ENCODE peak calls at places on chromosome 3, in nine cellular contexts. G is brain microvascular endothelial cell, P is mammary epithelial cell, K is PC-9, U is HFF-Myc, X is dorsolateral prefrontal cortex, F is GM12865, L is BE2C, C is cardiac fibroblast. Q is an unnamed sample.

GRCh38 chr3:189766416-189766815 is 135.2 kb downstream of the TP63 start:
- DNase-seq in G (no peak), P (peak; percentile 56), K (peak; percentile 63), U (no peak), X (no peak), F (no peak), L (no peak), C (no peak), Q (peak; percentile 82)

GRCh38 chr3:46923559-46924350 is 46.2 kb downstream of the PTH1R start:
- DNase-seq in G (no peak), P (no peak), K (no peak), U (no peak), X (peak; percentile 42), F (peak; percentile 62), L (peak; percentile 41), C (peak; percentile 47), Q (peak; percentile 44)

GRCh38 chr3:39255503-39256325 is 24.1 kb downstream of the CX3CR1 start:
- DNase-seq in G (no peak), P (peak; percentile 20), K (no peak), U (no peak), X (no peak), F (peak; percentile 90), L (no peak), C (no peak), Q (peak; percentile 31)

GRCh38 chr3:51962854-51963530 is 4.3 kb downstream of the PCBP4 start:
- DNase-seq in G (no peak), P (no peak), K (no peak), U (no peak), X (no peak), F (no peak), L (no peak), C (peak; percentile 12), Q (no peak)

GRCh38 chr3:61967019-61967418 is 405.6 kb downstream of the PTPRG start:
- DNase-seq in G (no peak), P (no peak), K (no peak), U (no peak), X (no peak), F (no peak), L (no peak), C (no peak), Q (no peak)

GRCh38 chr3:550481-550880 is 353.9 kb downstream of the CHL1 start:
- DNase-seq in G (no peak), P (no peak), K (no peak), U (no peak), X (no peak), F (no peak), L (no peak), C (no peak), Q (no peak)

GRCh38 chr3:192929146-192929545 is 11.5 kb upstream of the MB21D2 start:
- DNase-seq in G (no peak), P (peak; percentile 33), K (no peak), U (no peak), X (no peak), F (no peak), L (no peak), C (no peak), Q (peak; percentile 37)

GRCh38 chr3:126147932-126148683 is 32.3 kb downstream of the ALDH1L1 start:
- DNase-seq in G (no peak), P (no peak), K (no peak), U (no peak), X (no peak), F (no peak), L (no peak), C (no peak), Q (no peak)

GRCh38 chr3:113117511-113118302 is 93.7 kb upstream of the BOC start:
- DNase-seq in G (peak; percentile 37), P (no peak), K (no peak), U (no peak), X (no peak), F (no peak), L (no peak), C (peak; percentile 89), Q (peak; percentile 35)

GRCh38 chr3:197393711-197394110 is 95.3 kb upstream of the DLG1 start:
- DNase-seq in G (no peak), P (no peak), K (no peak), U (no peak), X (no peak), F (peak; percentile 24), L (no peak), C (no peak), Q (no peak)

GRCh38 chr3:98986073-98986472 is 84.6 kb upstream of the DCBLD2 start:
- DNase-seq in G (peak; percentile 91), P (peak; percentile 82), K (peak; percentile 16), U (peak; percentile 90), X (no peak), F (no peak), L (no peak), C (peak; percentile 82), Q (peak; percentile 91)

GRCh38 chr3:98985406-98985805 is 83.9 kb upstream of the DCBLD2 start:
- DNase-seq in G (no peak), P (no peak), K (no peak), U (no peak), X (no peak), F (no peak), L (no peak), C (peak; percentile 61), Q (peak; percentile 70)

GRCh38 chr3:98994128-98994762 is 92.8 kb upstream of the DCBLD2 start:
- DNase-seq in G (peak; percentile 34), P (peak; percentile 39), K (no peak), U (peak; percentile 35), X (no peak), F (no peak), L (no peak), C (peak; percentile 84), Q (peak; percentile 65)

GRCh38 chr3:98990657-98991056 is 89.2 kb upstream of the DCBLD2 start:
- DNase-seq in G (no peak), P (no peak), K (no peak), U (no peak), X (no peak), F (no peak), L (no peak), C (no peak), Q (no peak)

GRCh38 chr3:98991393-98991792 is 89.9 kb upstream of the DCBLD2 start:
- DNase-seq in G (no peak), P (no peak), K (no peak), U (no peak), X (no peak), F (no peak), L (no peak), C (no peak), Q (no peak)
- TF ChIP-seq CTCF in G (peak; percentile 44), P (no peak), K (no peak), U (peak; percentile 9), X (no peak), F (peak; percentile 7), L (no peak), C (peak; percentile 21), Q (no peak)

GRCh38 chr3:41710646-41711388 is 251.1 kb downstream of the ULK4 start:
- DNase-seq in G (peak; percentile 75), P (peak; percentile 33), K (peak; percentile 50), U (peak; percentile 15), X (no peak), F (no peak), L (no peak), C (peak; percentile 68), Q (peak; percentile 11)
- H3K4me3 ChIP-seq in G (no peak overlapping the region), P (no peak overlapping the region), K (no peak overlapping the region), U (no peak overlapping the region), X (no peak overlapping the region), F (no peak overlapping the region), L (no peak overlapping the region), C (no peak overlapping the region), Q (no peak overlapping the region)

GRCh38 chr3:172290457-172290856 is 157.8 kb downstream of the GHSR start:
- DNase-seq in G (no peak), P (no peak), K (no peak), U (no peak), X (no peak), F (no peak), L (no peak), C (no peak), Q (no peak)

GRCh38 chr3:172291650-172292049 is 156.6 kb downstream of the GHSR start:
- DNase-seq in G (no peak), P (no peak), K (no peak), U (no peak), X (no peak), F (no peak), L (no peak), C (no peak), Q (no peak)

GRCh38 chr3:172288625-172289024 is 159.6 kb downstream of the GHSR start:
- DNase-seq in G (no peak), P (no peak), K (no peak), U (no peak), X (no peak), F (no peak), L (peak; percentile 19), C (no peak), Q (no peak)

GRCh38 chr3:172287811-172288477 is 160.3 kb downstream of the GHSR start:
- DNase-seq in G (no peak), P (no peak), K (no peak), U (no peak), X (no peak), F (no peak), L (peak; percentile 54), C (no peak), Q (no peak)

GRCh38 chr3:172289583-172289982 is 158.7 kb downstream of the GHSR start:
- DNase-seq in G (no peak), P (no peak), K (no peak), U (no peak), X (no peak), F (no peak), L (peak; percentile 56), C (no peak), Q (no peak)
- TF ChIP-seq CTCF in G (peak; percentile 65), P (no peak), K (no peak), U (peak; percentile 40), X (no peak), F (no peak), L (peak; percentile 86), C (peak; percentile 43), Q (peak; percentile 29)

GRCh38 chr3:71245971-71246860 is 337.3 kb downstream of the FOXP1 start:
- DNase-seq in G (peak; percentile 54), P (no peak), K (no peak), U (no peak), X (no peak), F (no peak), L (peak; percentile 21), C (no peak), Q (no peak)

GRCh38 chr3:71241981-71242552 is 341.5 kb downstream of the FOXP1 start:
- DNase-seq in G (no peak), P (peak; percentile 23), K (no peak), U (no peak), X (no peak), F (no peak), L (no peak), C (no peak), Q (peak; percentile 72)

GRCh38 chr3:71244153-71245051 is 339.1 kb downstream of the FOXP1 start:
- DNase-seq in G (peak; percentile 90), P (no peak), K (no peak), U (no peak), X (no peak), F (no peak), L (no peak), C (peak; percentile 78), Q (no peak)

GRCh38 chr3:71245052-71245488 is 338.5 kb downstream of the FOXP1 start:
- DNase-seq in G (peak; percentile 88), P (no peak), K (no peak), U (no peak), X (no peak), F (no peak), L (no peak), C (peak; percentile 83), Q (no peak)

DNA sequence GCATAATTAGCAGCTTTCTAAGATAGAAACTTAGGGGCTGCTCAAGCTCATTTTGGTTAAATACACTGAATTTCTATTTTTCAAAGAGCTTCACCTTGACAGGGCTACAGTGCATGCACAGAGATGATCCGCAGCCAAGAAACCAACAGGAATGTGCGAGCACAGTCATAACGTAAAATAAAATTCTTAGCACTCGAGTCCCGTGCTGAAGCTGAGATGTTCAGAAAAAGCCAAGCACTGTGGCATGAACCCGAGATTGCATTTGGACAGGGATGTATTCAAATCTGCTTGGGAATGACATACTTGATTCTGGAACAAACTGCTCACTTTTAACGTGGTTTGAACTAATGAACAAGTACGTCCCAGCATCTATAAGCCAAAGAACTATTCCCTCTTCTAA is 340.3 kb downstream of the FOXP1 start:
- DNase-seq in G (peak; percentile 67), P (no peak), K (no peak), U (no peak), X (no peak), F (no peak), L (no peak), C (no peak), Q (no peak)
- H3K4me3 ChIP-seq in G (no peak overlapping the region), P (no peak overlapping the region), K (no peak overlapping the region), U (no peak overlapping the region), X (no peak overlapping the region), F (no peak overlapping the region), L (no peak overlapping the region), C (no peak overlapping the region), Q (no peak overlapping the region)

Q was measured in epithelial cell of esophagus.